ENCODE peak calls at places on chromosomes 13 and 19, in seven cellular contexts. U is H1, W is mesenchymal stem cell, Q is H9, R is trophoblast cell, D is neuronal stem cell, G is mesendoderm. B is an unnamed sample.

GRCh38 chr19:5943623-5944022 is 29.6 kb downstream of the CAPS start:
- DNase-seq in U (no peak), W (peak), Q (no peak), R (no peak), D (no peak), G (no peak), B (peak)

GRCh38 chr13:43994999-43995859 is 115.5 kb downstream of the LACC1 start:
- DNase-seq in U (no peak), W (no peak), Q (no peak), R (no peak), D (no peak), G (no peak), B (no peak)

GRCh38 chr13:44575741-44576395 is at the start of gene TSC22D1:
- DNase-seq in U (peak), W (peak), Q (peak), R (peak), D (no peak), G (peak), B (peak)

GRCh38 chr19:18506101-18506534 is 15.8 kb downstream of the ELL start:
- DNase-seq in U (no peak), W (no peak), Q (no peak), R (no peak), D (no peak), G (no peak), B (no peak)

GRCh38 chr19:18098891-18099622 is 1.5 kb downstream of the MAST3 start:
- DNase-seq in U (no peak), W (no peak), Q (no peak), R (no peak), D (no peak), G (peak), B (no peak)

GRCh38 chr13:40787062-40787461 is 2.3 kb upstream of the SLC25A15 start:
- DNase-seq in U (no peak), W (peak), Q (peak), R (no peak), D (no peak), G (no peak), B (peak)

GRCh38 chr19:32017341-32017948 is 328.0 kb upstream of the ZNF507 start:
- DNase-seq in U (no peak), W (no peak), Q (no peak), R (no peak), D (no peak), G (no peak), B (no peak)

GRCh38 chr19:44748426-44749254 is at the start of gene BCL3:
- DNase-seq in U (no peak), W (peak), Q (no peak), R (peak), D (no peak), G (no peak), B (no peak)

GRCh38 chr19:11617207-11618062 is 20.2 kb downstream of the ZNF627 start:
- DNase-seq in U (no peak), W (peak), Q (no peak), R (no peak), D (no peak), G (no peak), B (no peak)

GRCh38 chr19:14113762-14114414 is 3.7 kb downstream of the PRKACA start:
- DNase-seq in U (peak), W (no peak), Q (no peak), R (no peak), D (no peak), G (peak), B (no peak)

GRCh38 chr13:98300956-98301641 is 124.0 kb upstream of the RNF113B start:
- DNase-seq in U (no peak), W (peak), Q (no peak), R (no peak), D (no peak), G (no peak), B (peak)

GRCh38 chr19:10604460-10604980 is 17.4 kb upstream of the AP1M2 start:
- DNase-seq in U (no peak), W (no peak), Q (no peak), R (no peak), D (no peak), G (peak), B (no peak)

GRCh38 chr13:34155931-34156607 is 338.1 kb downstream of the RFC3 start:
- DNase-seq in U (no peak), W (peak), Q (no peak), R (peak), D (no peak), G (peak), B (peak)

GRCh38 chr13:24208314-24208713 is 47.8 kb downstream of the SPATA13 start:
- DNase-seq in U (no peak), W (peak), Q (no peak), R (no peak), D (no peak), G (no peak), B (peak)

GRCh38 chr13:66714795-66715194 is 515.3 kb downstream of the PCDH9 start:
- DNase-seq in U (no peak), W (no peak), Q (no peak), R (no peak), D (no peak), G (peak), B (no peak)

GRCh38 chr19:6260912-6261636 is 18.7 kb downstream of the MLLT1 start:
- DNase-seq in U (peak), W (peak), Q (peak), R (no peak), D (no peak), G (peak), B (peak)

GRCh38 chr13:48749144-48749543 is 95.4 kb downstream of the CYSLTR2 start:
- DNase-seq in U (no peak), W (peak), Q (no peak), R (no peak), D (no peak), G (no peak), B (peak)

GRCh38 chr19:20124879-20125278 is 42.1 kb upstream of the ZNF486 start:
- DNase-seq in U (no peak), W (no peak), Q (no peak), R (no peak), D (no peak), G (no peak), B (no peak)

GRCh38 chr13:80572308-80572676 is 231.4 kb upstream of the SPRY2 start:
- DNase-seq in U (no peak), W (no peak), Q (no peak), R (no peak), D (no peak), G (no peak), B (no peak)

GRCh38 chr19:7916137-7916907 is 1.7 kb downstream of the TGFBR3L start:
- DNase-seq in U (peak), W (peak), Q (peak), R (no peak), D (no peak), G (peak), B (no peak)

GRCh38 chr19:50020481-50020880 is 4.7 kb downstream of the VRK3 start:
- DNase-seq in U (no peak), W (peak), Q (no peak), R (no peak), D (no peak), G (no peak), B (no peak)
- H3K23ac ChIP-seq in U (no peak), W (no peak), Q (no peak), R (no peak), D (no peak), G (no peak), B (no peak)

GRCh38 chr19:50743537-50743936 is 20.4 kb downstream of the CLEC11A start:
- DNase-seq in U (no peak), W (no peak), Q (no peak), R (no peak), D (no peak), G (no peak), B (no peak)

GRCh38 chr19:50741179-50741933 is 18.2 kb downstream of the CLEC11A start:
- DNase-seq in U (no peak), W (no peak), Q (no peak), R (no peak), D (no peak), G (no peak), B (no peak)

GRCh38 chr19:50750010-50750409 is 20.3 kb upstream of the GPR32 start:
- DNase-seq in U (no peak), W (no peak), Q (no peak), R (no peak), D (no peak), G (no peak), B (no peak)

GRCh38 chr19:50749490-50749889 is 20.8 kb upstream of the GPR32 start:
- DNase-seq in U (no peak), W (no peak), Q (no peak), R (no peak), D (no peak), G (no peak), B (no peak)

DNA sequence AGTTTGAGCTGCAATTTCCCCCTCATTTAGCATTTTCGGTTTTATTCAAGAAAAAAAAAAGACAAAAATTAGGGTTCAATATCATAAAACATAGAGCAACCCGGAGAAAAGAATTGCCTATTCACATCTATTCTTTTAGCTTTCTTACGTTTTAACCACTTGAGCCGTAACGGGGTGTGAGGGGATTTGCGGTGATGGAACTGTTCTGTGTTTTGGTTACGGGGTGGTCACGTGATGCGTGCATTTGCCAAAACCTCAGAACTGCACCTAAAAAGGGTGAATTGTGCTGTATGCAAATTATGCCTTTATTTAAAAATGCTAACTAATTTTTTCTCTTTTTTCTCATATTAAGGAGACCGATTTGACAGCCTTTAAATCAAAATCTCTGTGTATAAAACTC is 22.1 kb downstream of the CLEC11A start:
- DNase-seq in U (no peak), W (no peak), Q (no peak), R (no peak), D (no peak), G (no peak), B (no peak)
- H3K23ac ChIP-seq in U (no peak), W (no peak), Q (no peak), R (no peak), D (no peak), G (no peak), B (no peak)

DNA sequence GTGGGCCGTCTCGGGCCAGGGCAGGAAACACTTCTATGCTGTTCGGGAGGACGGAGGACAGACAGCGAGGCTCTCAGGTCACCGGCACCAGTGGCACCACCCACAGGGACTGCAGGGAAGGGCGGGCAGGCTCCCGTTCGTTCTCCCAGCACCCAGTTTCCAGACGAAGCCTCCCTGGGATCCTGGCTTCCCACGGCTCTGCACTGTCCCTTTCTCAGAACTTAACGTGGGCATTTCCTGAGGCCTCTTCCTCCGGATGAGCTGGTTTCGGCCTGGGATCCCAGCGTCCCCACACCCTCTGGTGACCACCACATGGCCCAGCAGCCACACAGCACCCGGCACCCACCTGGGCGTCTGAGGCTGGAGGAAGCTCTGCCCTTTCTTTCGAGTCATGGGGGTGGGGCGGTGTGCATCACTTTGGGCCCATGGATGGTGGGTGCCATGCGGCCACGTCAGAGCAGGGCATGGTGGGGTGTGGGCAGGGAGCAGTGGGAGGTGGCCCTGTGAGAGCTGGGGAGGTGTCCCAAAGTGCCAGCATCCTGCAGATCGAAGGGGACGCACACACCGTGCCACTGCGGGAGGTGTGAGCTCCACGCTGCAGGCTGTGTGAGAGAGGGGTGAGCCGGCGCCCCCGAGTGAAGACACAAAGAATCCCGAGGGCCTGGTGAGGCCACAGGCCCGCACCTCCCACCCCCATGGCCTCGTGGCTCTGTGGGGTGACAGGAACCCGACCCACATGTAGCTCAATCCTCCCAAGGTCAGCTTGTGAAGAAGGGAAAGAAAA is 38.7 kb upstream of the GRTP1 start:
- DNase-seq in U (no peak), W (no peak), Q (no peak), R (no peak), D (no peak), G (no peak), B (no peak)
- H3K23ac ChIP-seq in U (no peak), W (no peak), Q (no peak), R (no peak), D (no peak), G (no peak), B (no peak)

DNA sequence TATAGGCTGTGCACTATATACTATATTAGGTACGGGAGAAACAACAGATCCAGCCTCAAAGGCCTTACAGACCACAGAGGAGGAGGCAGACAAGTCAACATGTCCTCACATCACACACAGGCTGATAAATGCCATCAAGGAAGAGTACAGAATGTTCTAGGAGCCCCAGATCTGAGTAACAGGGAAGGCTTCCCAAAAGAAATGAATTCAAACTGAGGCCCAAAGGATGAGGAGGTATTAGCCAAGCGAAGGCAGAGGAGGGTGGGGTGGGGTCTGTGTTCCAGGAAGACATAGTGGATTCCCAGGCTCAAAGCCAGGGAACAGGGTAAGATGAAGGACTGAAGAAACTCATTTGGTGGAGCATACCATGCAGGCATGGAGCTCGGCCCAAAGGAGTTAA is 55.1 kb downstream of the RXFP2 start:
- DNase-seq in U (no peak), W (no peak), Q (no peak), R (no peak), D (no peak), G (no peak), B (no peak)
- H3K23ac ChIP-seq in U (no peak), W (no peak), Q (no peak), R (no peak), D (no peak), G (no peak), B (no peak)

GRCh38 chr19:15249912-15250634 is 17.8 kb upstream of the EPHX3 start:
- DNase-seq in U (no peak), W (peak), Q (no peak), R (peak), D (no peak), G (no peak), B (peak)
- H3K23ac ChIP-seq in U (no peak), W (no peak), Q (no peak), R (no peak), D (no peak), G (no peak), B (peak)

DNA sequence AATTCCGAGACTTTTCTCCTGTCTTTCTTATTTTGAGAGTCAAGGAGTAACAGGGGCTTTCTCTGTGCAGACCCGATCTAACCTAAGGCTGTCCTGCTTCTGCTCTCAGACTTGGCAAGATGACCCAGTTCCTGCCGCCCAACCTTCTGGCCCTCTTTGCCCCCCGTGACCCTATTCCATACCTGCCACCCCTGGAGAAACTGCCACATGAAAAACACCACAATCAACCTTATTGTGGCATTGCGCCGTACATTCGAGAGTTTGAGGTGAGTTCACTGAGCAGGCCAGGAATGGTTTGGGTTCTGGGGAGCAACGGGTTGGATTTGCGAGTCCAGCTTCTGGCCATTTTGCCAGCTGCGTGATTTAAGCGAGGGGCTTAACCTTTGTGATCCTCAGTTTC is 1.0 kb downstream of the SNRNP70 start:
- DNase-seq in U (no peak), W (no peak), Q (no peak), R (no peak), D (no peak), G (no peak), B (no peak)
- H3K23ac ChIP-seq in U (no peak), W (no peak), Q (no peak), R (no peak), D (no peak), G (no peak), B (peak)